ENCODE peak calls at places on chromosomes 12 and 14, in eight cellular contexts. V is spleen, P is astrocyte of the cerebellum, Z is RWPE2, N is prostate gland, Q is Peyer's patch, Y is GM20000, H is glutamatergic neuron. U is an unnamed sample.

GRCh38 chr14:51780741-51781140 is 79.7 kb upstream of the GNG2 start:
- DNase-seq in V (no peak), P (no peak), Z (no peak), N (no peak), Q (no peak), Y (no peak), H (no peak), U (peak)

GRCh38 chr12:6631549-6631961 is 4.2 kb downstream of the LPAR5 start:
- DNase-seq in V (no peak), P (no peak), Z (no peak), N (no peak), Q (peak), Y (no peak), H (no peak), U (peak)

GRCh38 chr14:94636744-94637412 is 24.7 kb downstream of the SERPINA3 start:
- DNase-seq in V (no peak), P (no peak), Z (no peak), N (peak), Q (no peak), Y (no peak), H (no peak), U (no peak)

GRCh38 chr14:76647699-76648298 is 113.5 kb upstream of the VASH1 start:
- DNase-seq in V (no peak), P (peak), Z (no peak), N (peak), Q (peak), Y (peak), H (no peak), U (peak)

GRCh38 chr12:131115766-131116165 is 162.1 kb downstream of the ADGRD1 start:
- DNase-seq in V (no peak), P (no peak), Z (no peak), N (no peak), Q (no peak), Y (no peak), H (no peak), U (no peak)

GRCh38 chr12:113299619-113300237 is 35.2 kb downstream of the SLC8B1 start:
- DNase-seq in V (no peak), P (peak), Z (peak), N (peak), Q (peak), Y (no peak), H (no peak), U (no peak)

GRCh38 chr12:120388711-120389431 is 19.9 kb upstream of the MSI1 start:
- DNase-seq in V (no peak), P (no peak), Z (no peak), N (no peak), Q (no peak), Y (no peak), H (peak), U (no peak)

GRCh38 chr12:111692575-111693210 is 6.8 kb downstream of the ACAD10 start:
- DNase-seq in V (no peak), P (no peak), Z (no peak), N (no peak), Q (no peak), Y (no peak), H (peak), U (peak)

GRCh38 chr14:54420478-54421116 is 20.6 kb downstream of the CNIH1 start:
- DNase-seq in V (no peak), P (peak), Z (no peak), N (no peak), Q (peak), Y (no peak), H (peak), U (peak)

GRCh38 chr12:4775936-4776335 is 55.7 kb downstream of the GALNT8 start:
- DNase-seq in V (no peak), P (no peak), Z (no peak), N (no peak), Q (no peak), Y (no peak), H (no peak), U (no peak)

GRCh38 chr14:58276208-58276607 is 22.1 kb upstream of the ARID4A start:
- DNase-seq in V (no peak), P (no peak), Z (no peak), N (no peak), Q (no peak), Y (no peak), H (no peak), U (no peak)

GRCh38 chr14:30638926-30639325 is 16.8 kb downstream of the SCFD1 start:
- DNase-seq in V (no peak), P (no peak), Z (no peak), N (no peak), Q (no peak), Y (no peak), H (no peak), U (no peak)

GRCh38 chr12:111228916-111229666 is 139.8 kb downstream of the PHETA1 start:
- DNase-seq in V (no peak), P (no peak), Z (no peak), N (no peak), Q (no peak), Y (no peak), H (no peak), U (no peak)

GRCh38 chr14:92789457-92790089 is 4.5 kb upstream of the GOLGA5 start:
- DNase-seq in V (no peak), P (no peak), Z (no peak), N (no peak), Q (no peak), Y (no peak), H (no peak), U (no peak)

GRCh38 chr14:49677643-49678042 is 10.4 kb downstream of the POLE2 start:
- DNase-seq in V (no peak), P (no peak), Z (no peak), N (no peak), Q (no peak), Y (no peak), H (no peak), U (no peak)

GRCh38 chr12:2054091-2055018 is 1.6 kb downstream of the CACNA1C start:
- DNase-seq in V (no peak), P (no peak), Z (no peak), N (peak), Q (no peak), Y (no peak), H (peak), U (peak)

GRCh38 chr12:2049604-2050540 is 2.9 kb upstream of the CACNA1C start:
- DNase-seq in V (no peak), P (no peak), Z (no peak), N (peak), Q (peak), Y (no peak), H (no peak), U (no peak)

GRCh38 chr12:2051700-2052625 is 824 bp upstream of the CACNA1C start:
- DNase-seq in V (no peak), P (no peak), Z (no peak), N (no peak), Q (no peak), Y (no peak), H (peak), U (no peak)

GRCh38 chr12:2053675-2054070 is 886 bp downstream of the CACNA1C start:
- DNase-seq in V (no peak), P (no peak), Z (no peak), N (no peak), Q (no peak), Y (no peak), H (peak), U (no peak)

GRCh38 chr12:2052861-2053674 is at the start of gene CACNA1C:
- DNase-seq in V (peak), P (no peak), Z (no peak), N (peak), Q (peak), Y (peak), H (peak), U (peak)
- TF ChIP-seq CTCF in V (peak), P (peak), Z (peak), N (peak), Q (peak), Y (no peak), H (no peak), U (no peak)

DNA sequence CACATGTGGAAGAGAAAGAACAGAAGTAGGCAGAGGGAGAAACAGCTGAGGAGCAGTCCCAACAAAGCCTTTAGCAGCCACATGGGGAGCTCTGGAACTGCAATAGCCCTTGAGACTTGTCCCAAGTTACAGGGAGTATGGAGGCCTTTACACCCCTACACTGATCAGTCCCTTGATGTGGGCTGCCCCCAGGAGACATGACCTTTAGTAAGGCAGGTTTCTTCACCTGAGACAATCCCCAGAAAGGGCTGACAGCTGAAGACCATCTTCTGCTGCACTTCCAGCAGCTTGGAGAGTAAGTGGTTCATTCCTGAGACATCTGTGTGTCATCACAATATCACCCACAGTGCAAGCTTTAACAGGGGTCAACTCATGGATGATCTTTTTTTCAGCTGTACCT is 8.6 kb upstream of the SNAPC1 start:
- DNase-seq in V (no peak), P (no peak), Z (no peak), N (no peak), Q (no peak), Y (no peak), H (no peak), U (peak)
- TF ChIP-seq CTCF in V (no peak), P (peak), Z (no peak), N (no peak), Q (no peak), Y (peak), H (no peak), U (no peak)

GRCh38 chr12:93502802-93503623 is 35.7 kb downstream of the MRPL42 start:
- DNase-seq in V (no peak), P (peak), Z (no peak), N (peak), Q (peak), Y (peak), H (peak), U (peak)
- TF ChIP-seq CTCF in V (no peak), P (peak), Z (peak), N (peak), Q (peak), Y (peak), H (peak), U (peak)

GRCh38 chr12:91577586-91578539 is 395.2 kb upstream of the DCN start:
- DNase-seq in V (no peak), P (no peak), Z (no peak), N (no peak), Q (no peak), Y (peak), H (no peak), U (no peak)
- TF ChIP-seq CTCF in V (peak), P (peak), Z (peak), N (peak), Q (peak), Y (no peak), H (peak), U (peak)

GRCh38 chr14:74913393-74913792 is 9.7 kb downstream of the RPS6KL1 start:
- DNase-seq in V (no peak), P (no peak), Z (no peak), N (no peak), Q (no peak), Y (no peak), H (no peak), U (no peak)
- TF ChIP-seq CTCF in V (no peak), P (no peak), Z (no peak), N (no peak), Q (no peak), Y (no peak), H (no peak), U (no peak)

U was measured in activated CD8-positive, alpha-beta T cell treated with anti-CD3 and anti-CD28 coated beads for 36 hours.